ENCODE peak calls at places on chromosomes 5 and 9, in ten cellular contexts. One of them, this sample, is unnamed.

GRCh38 chr5:168843277-168843997 is 264.3 kb upstream of the PANK3 start:
- DNase-seq in H9: no peak
- DNase-seq in RWPE1: no peak
- DNase-seq in lower lobe of right lung: no peak
- DNase-seq in colonic mucosa: no peak
- DNase-seq in IMR-90: no peak
- DNase-seq in CD4-positive, alpha-beta T cell: no peak
- DNase-seq in heart right ventricle: no peak
- DNase-seq in transverse colon: no peak
- DNase-seq in fibroblast of lung: no peak
- DNase-seq in this sample: no peak

GRCh38 chr9:132238026-132238972 is 76.4 kb downstream of the NTNG2 start:
- DNase-seq in fibroblast of lung: no peak
- DNase-seq in RWPE1: no peak
- DNase-seq in H9: no peak
- DNase-seq in colonic mucosa: no peak
- DNase-seq in IMR-90: no peak
- DNase-seq in heart right ventricle: no peak
- DNase-seq in lower lobe of right lung: peak; percentile 32
- DNase-seq in transverse colon: no peak
- DNase-seq in CD4-positive, alpha-beta T cell: no peak
- DNase-seq in this sample: peak; percentile 34

GRCh38 chr5:1755321-1755949 is 44.2 kb downstream of the MRPL36 start:
- DNase-seq in lower lobe of right lung: peak; percentile 23
- DNase-seq in IMR-90: no peak
- DNase-seq in H9: peak; percentile 24
- DNase-seq in CD4-positive, alpha-beta T cell: no peak
- DNase-seq in transverse colon: peak; percentile 3
- DNase-seq in RWPE1: no peak
- DNase-seq in colonic mucosa: no peak
- DNase-seq in heart right ventricle: no peak
- DNase-seq in fibroblast of lung: no peak
- DNase-seq in this sample: no peak

GRCh38 chr5:13878357-13878756 is 66.1 kb downstream of the DNAH5 start:
- DNase-seq in colonic mucosa: no peak
- DNase-seq in heart right ventricle: no peak
- DNase-seq in lower lobe of right lung: no peak
- DNase-seq in IMR-90: no peak
- DNase-seq in transverse colon: no peak
- DNase-seq in CD4-positive, alpha-beta T cell: no peak
- DNase-seq in fibroblast of lung: no peak
- DNase-seq in RWPE1: no peak
- DNase-seq in H9: no peak
- DNase-seq in this sample: no peak

GRCh38 chr5:92616085-92616484 is 964.9 kb downstream of the NR2F1-AS1 start:
- DNase-seq in lower lobe of right lung: no peak
- DNase-seq in colonic mucosa: no peak
- DNase-seq in transverse colon: no peak
- DNase-seq in fibroblast of lung: no peak
- DNase-seq in heart right ventricle: no peak
- DNase-seq in IMR-90: no peak
- DNase-seq in RWPE1: no peak
- DNase-seq in H9: no peak
- DNase-seq in CD4-positive, alpha-beta T cell: no peak
- DNase-seq in this sample: no peak

GRCh38 chr5:7018144-7018543 is 304.9 kb downstream of the TENT4A start:
- DNase-seq in RWPE1: no peak
- DNase-seq in heart right ventricle: no peak
- DNase-seq in H9: no peak
- DNase-seq in transverse colon: no peak
- DNase-seq in colonic mucosa: no peak
- DNase-seq in CD4-positive, alpha-beta T cell: no peak
- DNase-seq in fibroblast of lung: no peak
- DNase-seq in lower lobe of right lung: no peak
- DNase-seq in IMR-90: no peak
- DNase-seq in this sample: no peak

GRCh38 chr5:122163151-122164069 is 34.1 kb downstream of the ZNF474 start:
- DNase-seq in transverse colon: no peak
- DNase-seq in fibroblast of lung: peak; percentile 90
- DNase-seq in CD4-positive, alpha-beta T cell: no peak
- DNase-seq in IMR-90: peak; percentile 95
- DNase-seq in H9: no peak
- DNase-seq in RWPE1: peak; percentile 85
- DNase-seq in lower lobe of right lung: no peak
- DNase-seq in colonic mucosa: no peak
- DNase-seq in heart right ventricle: no peak
- DNase-seq in this sample: no peak

GRCh38 chr5:176780951-176781350 is 29.4 kb upstream of the UNC5A start:
- DNase-seq in colonic mucosa: no peak
- DNase-seq in H9: peak; percentile 20
- DNase-seq in heart right ventricle: no peak
- DNase-seq in IMR-90: no peak
- DNase-seq in fibroblast of lung: no peak
- DNase-seq in transverse colon: no peak
- DNase-seq in RWPE1: no peak
- DNase-seq in lower lobe of right lung: no peak
- DNase-seq in CD4-positive, alpha-beta T cell: no peak
- DNase-seq in this sample: peak; percentile 50

GRCh38 chr9:135225619-135226228 is 138.3 kb downstream of the OLFM1 start:
- DNase-seq in lower lobe of right lung: peak; percentile 6
- DNase-seq in heart right ventricle: no peak
- DNase-seq in CD4-positive, alpha-beta T cell: no peak
- DNase-seq in H9: no peak
- DNase-seq in fibroblast of lung: no peak
- DNase-seq in colonic mucosa: no peak
- DNase-seq in IMR-90: no peak
- DNase-seq in RWPE1: no peak
- DNase-seq in transverse colon: no peak
- DNase-seq in this sample: peak; percentile 15

GRCh38 chr5:51278458-51279049 is 104.7 kb upstream of the ISL1 start:
- DNase-seq in H9: no peak
- DNase-seq in fibroblast of lung: no peak
- DNase-seq in CD4-positive, alpha-beta T cell: no peak
- DNase-seq in RWPE1: no peak
- DNase-seq in heart right ventricle: no peak
- DNase-seq in transverse colon: no peak
- DNase-seq in IMR-90: no peak
- DNase-seq in lower lobe of right lung: no peak
- DNase-seq in colonic mucosa: no peak
- DNase-seq in this sample: no peak

GRCh38 chr9:4581031-4581760 is 80.9 kb upstream of the PLPP6 start:
- DNase-seq in CD4-positive, alpha-beta T cell: no peak
- DNase-seq in colonic mucosa: no peak
- DNase-seq in H9: no peak
- DNase-seq in lower lobe of right lung: no peak
- DNase-seq in IMR-90: no peak
- DNase-seq in transverse colon: no peak
- DNase-seq in heart right ventricle: no peak
- DNase-seq in RWPE1: no peak
- DNase-seq in fibroblast of lung: no peak
- DNase-seq in this sample: no peak

GRCh38 chr5:135251099-135251498 is 147.9 kb downstream of the MACROH2A1 start:
- DNase-seq in H9: peak; percentile 10
- DNase-seq in heart right ventricle: no peak
- DNase-seq in RWPE1: no peak
- DNase-seq in lower lobe of right lung: no peak
- DNase-seq in fibroblast of lung: no peak
- DNase-seq in CD4-positive, alpha-beta T cell: no peak
- DNase-seq in transverse colon: no peak
- DNase-seq in colonic mucosa: no peak
- DNase-seq in IMR-90: no peak
- DNase-seq in this sample: no peak

GRCh38 chr5:151020304-151021031 is at the start of gene GPX3:
- DNase-seq in transverse colon: peak; percentile 87
- DNase-seq in H9: peak; percentile 94
- DNase-seq in CD4-positive, alpha-beta T cell: no peak
- DNase-seq in fibroblast of lung: peak; percentile 53
- DNase-seq in lower lobe of right lung: peak; percentile 94
- DNase-seq in IMR-90: peak; percentile 25
- DNase-seq in heart right ventricle: peak; percentile 95
- DNase-seq in colonic mucosa: peak; percentile 87
- DNase-seq in RWPE1: no peak
- DNase-seq in this sample: no peak

GRCh38 chr9:131274674-131275331 is 1.5 kb downstream of the FAM78A start:
- DNase-seq in colonic mucosa: no peak
- DNase-seq in CD4-positive, alpha-beta T cell: no peak
- DNase-seq in RWPE1: no peak
- DNase-seq in H9: no peak
- DNase-seq in IMR-90: no peak
- DNase-seq in fibroblast of lung: no peak
- DNase-seq in heart right ventricle: peak; percentile 72
- DNase-seq in lower lobe of right lung: peak; percentile 80
- DNase-seq in transverse colon: peak; percentile 65
- DNase-seq in this sample: no peak

GRCh38 chr9:128731691-128732090 is 7.8 kb upstream of the ZDHHC12 start:
- DNase-seq in heart right ventricle: no peak
- DNase-seq in transverse colon: no peak
- DNase-seq in H9: no peak
- DNase-seq in fibroblast of lung: no peak
- DNase-seq in colonic mucosa: no peak
- DNase-seq in IMR-90: no peak
- DNase-seq in lower lobe of right lung: no peak
- DNase-seq in CD4-positive, alpha-beta T cell: no peak
- DNase-seq in RWPE1: no peak
- DNase-seq in this sample: no peak

GRCh38 chr9:115941561-115942315 is 211.9 kb upstream of the PAPPA start:
- DNase-seq in transverse colon: no peak
- DNase-seq in CD4-positive, alpha-beta T cell: no peak
- DNase-seq in lower lobe of right lung: no peak
- DNase-seq in heart right ventricle: no peak
- DNase-seq in RWPE1: peak; percentile 72
- DNase-seq in fibroblast of lung: no peak
- DNase-seq in colonic mucosa: no peak
- DNase-seq in H9: no peak
- DNase-seq in IMR-90: peak; percentile 82
- DNase-seq in this sample: no peak

GRCh38 chr9:14722391-14723035 is at the start of gene CER1:
- DNase-seq in heart right ventricle: no peak
- DNase-seq in colonic mucosa: no peak
- DNase-seq in transverse colon: no peak
- DNase-seq in H9: peak; percentile 83
- DNase-seq in lower lobe of right lung: no peak
- DNase-seq in fibroblast of lung: no peak
- DNase-seq in IMR-90: no peak
- DNase-seq in RWPE1: no peak
- DNase-seq in CD4-positive, alpha-beta T cell: no peak
- DNase-seq in this sample: no peak

GRCh38 chr5:74642543-74642863 is 2.0 kb upstream of the ENC1 start:
- DNase-seq in RWPE1: no peak
- DNase-seq in IMR-90: no peak
- DNase-seq in transverse colon: no peak
- DNase-seq in lower lobe of right lung: no peak
- DNase-seq in heart right ventricle: no peak
- DNase-seq in colonic mucosa: no peak
- DNase-seq in fibroblast of lung: no peak
- DNase-seq in CD4-positive, alpha-beta T cell: no peak
- DNase-seq in H9: no peak
- DNase-seq in this sample: no peak
- H3K27ac ChIP-seq in RWPE1: peak overlapping the region; percentile 97
- H3K27ac ChIP-seq in IMR-90: peak overlapping the region; percentile 40
- H3K27ac ChIP-seq in transverse colon: peak overlapping the region; percentile 93
- H3K27ac ChIP-seq in lower lobe of right lung: peak overlapping the region; percentile 93
- H3K27ac ChIP-seq in heart right ventricle: no peak overlapping the region
- H3K27ac ChIP-seq in colonic mucosa: peak overlapping the region; percentile 94
- H3K27ac ChIP-seq in fibroblast of lung: peak overlapping the region; percentile 42
- H3K27ac ChIP-seq in CD4-positive, alpha-beta T cell: no peak overlapping the region
- H3K27ac ChIP-seq in H9: no peak overlapping the region
- H3K27ac ChIP-seq in this sample: peak overlapping the region; percentile 94

GRCh38 chr5:34571380-34572041 is 84.6 kb upstream of the RAI14 start:
- DNase-seq in transverse colon: no peak
- DNase-seq in IMR-90: peak; percentile 87
- DNase-seq in colonic mucosa: no peak
- DNase-seq in fibroblast of lung: peak; percentile 56
- DNase-seq in RWPE1: no peak
- DNase-seq in CD4-positive, alpha-beta T cell: no peak
- DNase-seq in heart right ventricle: no peak
- DNase-seq in H9: no peak
- DNase-seq in lower lobe of right lung: no peak
- DNase-seq in this sample: no peak
- H3K27ac ChIP-seq in transverse colon: no peak overlapping the region
- H3K27ac ChIP-seq in IMR-90: peak overlapping the region; percentile 95
- H3K27ac ChIP-seq in colonic mucosa: no peak overlapping the region
- H3K27ac ChIP-seq in fibroblast of lung: peak overlapping the region; percentile 90
- H3K27ac ChIP-seq in RWPE1: no peak overlapping the region
- H3K27ac ChIP-seq in CD4-positive, alpha-beta T cell: no peak overlapping the region
- H3K27ac ChIP-seq in heart right ventricle: peak overlapping the region; percentile 26
- H3K27ac ChIP-seq in H9: no peak overlapping the region
- H3K27ac ChIP-seq in lower lobe of right lung: no peak overlapping the region
- H3K27ac ChIP-seq in this sample: peak overlapping the region; percentile 62

DNA sequence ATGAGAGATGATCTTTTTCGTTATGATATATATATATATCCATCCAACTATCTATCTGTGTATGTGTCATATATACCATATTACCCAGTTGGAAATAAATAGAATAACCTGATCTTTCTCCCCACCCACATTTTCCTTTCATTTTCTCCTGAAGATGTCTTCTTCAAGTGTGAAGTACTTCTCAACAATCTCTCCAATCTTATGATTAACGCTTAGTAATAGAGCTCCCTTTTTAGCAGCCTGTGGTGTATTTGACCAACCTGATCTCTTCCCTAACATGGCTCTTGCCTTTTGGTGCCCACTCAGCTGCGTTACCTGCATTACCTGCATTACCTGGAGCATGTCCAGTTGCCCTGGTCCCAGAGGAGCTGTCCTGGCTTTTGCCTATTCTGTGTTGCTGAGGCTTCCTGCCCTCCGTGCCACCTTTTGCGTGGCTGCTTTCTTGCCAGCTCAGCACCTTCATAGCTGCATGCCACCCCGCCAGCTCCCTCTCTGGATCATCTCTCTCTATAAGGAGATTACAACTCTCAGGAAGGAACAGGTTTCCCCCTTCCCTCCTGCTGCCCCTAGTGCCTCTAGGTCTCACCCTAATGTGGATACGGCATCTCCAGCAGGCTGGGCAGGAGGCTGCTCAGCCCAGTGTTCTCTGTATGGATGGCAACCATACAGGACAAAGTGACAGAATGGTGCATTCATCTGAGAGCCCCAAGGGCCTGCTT is 126.6 kb downstream of the GADD45G start:
- DNase-seq in fibroblast of lung: no peak
- DNase-seq in CD4-positive, alpha-beta T cell: no peak
- DNase-seq in lower lobe of right lung: no peak
- DNase-seq in H9: no peak
- DNase-seq in IMR-90: no peak
- DNase-seq in transverse colon: no peak
- DNase-seq in heart right ventricle: no peak
- DNase-seq in RWPE1: no peak
- DNase-seq in colonic mucosa: no peak
- DNase-seq in this sample: no peak
- H3K27ac ChIP-seq in fibroblast of lung: no peak overlapping the region
- H3K27ac ChIP-seq in CD4-positive, alpha-beta T cell: no peak overlapping the region
- H3K27ac ChIP-seq in lower lobe of right lung: no peak overlapping the region
- H3K27ac ChIP-seq in H9: no peak overlapping the region
- H3K27ac ChIP-seq in IMR-90: no peak overlapping the region
- H3K27ac ChIP-seq in transverse colon: peak overlapping the region; percentile 44
- H3K27ac ChIP-seq in heart right ventricle: no peak overlapping the region
- H3K27ac ChIP-seq in RWPE1: no peak overlapping the region
- H3K27ac ChIP-seq in colonic mucosa: peak overlapping the region; percentile 60
- H3K27ac ChIP-seq in this sample: no peak overlapping the region

DNA sequence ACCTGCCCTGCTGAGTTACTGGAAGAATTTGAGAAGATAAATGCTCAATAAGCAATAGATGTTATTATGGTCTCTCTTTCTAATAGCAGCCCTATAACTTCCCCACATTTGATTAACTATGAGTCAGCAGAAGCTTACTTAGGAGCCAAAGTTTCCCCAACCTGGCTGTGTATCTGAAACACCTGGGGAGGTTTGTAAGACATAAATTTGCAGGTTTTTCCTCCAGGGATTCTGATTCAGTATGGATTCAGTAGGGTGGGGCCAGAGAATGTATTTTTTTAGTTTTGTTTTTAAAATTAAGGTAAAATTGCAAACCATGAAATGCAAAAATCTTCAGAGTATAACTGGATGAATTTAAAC is 44.9 kb upstream of the GNPDA1 start:
- DNase-seq in colonic mucosa: no peak
- DNase-seq in RWPE1: peak; percentile 79
- DNase-seq in heart right ventricle: no peak
- DNase-seq in H9: no peak
- DNase-seq in IMR-90: no peak
- DNase-seq in lower lobe of right lung: no peak
- DNase-seq in fibroblast of lung: no peak
- DNase-seq in transverse colon: no peak
- DNase-seq in CD4-positive, alpha-beta T cell: no peak
- DNase-seq in this sample: no peak
- H3K27ac ChIP-seq in colonic mucosa: no peak overlapping the region
- H3K27ac ChIP-seq in RWPE1: no peak overlapping the region
- H3K27ac ChIP-seq in heart right ventricle: no peak overlapping the region
- H3K27ac ChIP-seq in H9: no peak overlapping the region
- H3K27ac ChIP-seq in IMR-90: no peak overlapping the region
- H3K27ac ChIP-seq in lower lobe of right lung: no peak overlapping the region
- H3K27ac ChIP-seq in fibroblast of lung: no peak overlapping the region
- H3K27ac ChIP-seq in transverse colon: no peak overlapping the region
- H3K27ac ChIP-seq in CD4-positive, alpha-beta T cell: no peak overlapping the region
- H3K27ac ChIP-seq in this sample: peak overlapping the region; percentile 61